ENCODE peak calls at places on chromosomes 16 and 17, in seven cellular contexts. I is A549; D is naive thymus-derived CD4-positive, alpha-beta T cell; V is endothelial cell of umbilical vein; H is OCI-LY7; M is CD8-positive, alpha-beta memory T cell; F is small intestine. T is an unnamed sample.

GRCh38 chr16:80991792-80992430 is 14.8 kb downstream of the CMC2 start:
- DNase-seq in I (no peak), D (no peak), V (no peak), H (no peak), M (no peak), F (no peak), T (no peak)

GRCh38 chr17:78618264-78619066 is 41.3 kb upstream of the DNAH17 start:
- DNase-seq in I (no peak), D (no peak), V (no peak), H (no peak), M (no peak), F (no peak), T (no peak)

GRCh38 chr16:4318171-4318910 is 2.5 kb downstream of the GLIS2 start:
- DNase-seq in I (no peak), D (no peak), V (no peak), H (no peak), M (no peak), F (no peak), T (no peak)

GRCh38 chr17:48244121-48244711 is 136.7 kb downstream of the SNX11 start:
- DNase-seq in I (peak; percentile 92), D (no peak), V (peak; percentile 88), H (peak; percentile 29), M (no peak), F (peak; percentile 82), T (no peak)

GRCh38 chr17:50064253-50064991 is 8.5 kb downstream of the ITGA3 start:
- DNase-seq in I (peak; percentile 94), D (no peak), V (peak; percentile 82), H (no peak), M (no peak), F (no peak), T (peak; percentile 94)

GRCh38 chr16:85461814-85462404 is 151.2 kb upstream of the GSE1 start:
- DNase-seq in I (no peak), D (no peak), V (no peak), H (no peak), M (no peak), F (no peak), T (no peak)

GRCh38 chr17:10177131-10177920 is 21.1 kb downstream of the GAS7 start:
- DNase-seq in I (no peak), D (no peak), V (no peak), H (no peak), M (no peak), F (no peak), T (no peak)

GRCh38 chr16:23401142-23401541 is 51.8 kb downstream of the COG7 start:
- DNase-seq in I (no peak), D (no peak), V (no peak), H (no peak), M (no peak), F (no peak), T (no peak)

DNA sequence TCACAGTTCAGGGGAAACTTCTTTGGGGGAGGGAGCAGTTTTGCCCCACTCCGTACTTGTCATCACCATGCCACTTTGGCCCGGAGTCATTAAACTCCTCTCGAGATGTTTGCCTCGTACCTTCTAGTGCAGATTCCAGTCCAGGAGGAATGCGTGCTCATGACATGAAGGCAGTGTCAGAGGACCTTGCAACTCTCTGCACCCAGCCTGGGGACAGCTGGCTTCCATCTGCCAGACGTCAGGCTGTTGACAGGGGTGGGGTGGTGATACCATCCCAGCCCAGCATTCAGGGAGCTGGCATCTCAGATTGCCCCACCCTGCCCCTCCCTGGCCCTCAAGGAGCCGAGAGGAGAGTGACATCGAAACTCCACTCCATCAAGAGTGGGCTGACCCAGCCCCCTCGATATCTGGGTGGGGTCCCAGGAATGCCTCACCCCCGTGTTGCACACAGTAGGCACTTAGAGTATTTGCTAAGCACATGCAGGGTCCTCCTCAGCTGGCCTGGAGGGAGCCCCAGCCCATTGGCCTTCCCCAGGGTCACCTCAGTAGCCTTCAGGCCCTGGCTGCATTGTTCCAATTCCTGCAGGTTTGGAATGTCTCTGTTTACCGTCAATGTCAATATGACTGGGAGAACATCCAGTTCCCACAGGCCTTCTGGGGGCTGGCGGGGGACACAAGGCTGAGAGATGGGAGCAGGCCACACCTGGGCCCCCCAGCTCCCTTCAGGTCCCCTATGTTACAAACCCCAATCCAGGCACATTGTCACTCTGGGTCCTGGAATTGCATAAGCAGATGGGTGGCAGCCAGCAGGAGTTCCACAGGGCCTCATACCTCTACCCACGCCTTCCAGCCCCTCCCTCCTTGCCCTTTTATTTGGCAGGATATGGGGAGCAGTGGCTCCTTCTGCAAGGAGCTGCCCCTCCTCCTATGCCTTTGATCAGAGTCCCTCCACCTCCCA is 21.3 kb upstream of the EMP2 start:
- DNase-seq in I (peak; percentile 68), D (no peak), V (no peak), H (no peak), M (no peak), F (peak; percentile 75), T (no peak)
- H3K27ac ChIP-seq in I (peak overlapping the region; percentile 64), D (no peak overlapping the region), V (no peak overlapping the region), H (no peak overlapping the region), M (no peak overlapping the region), F (no peak overlapping the region), T (peak overlapping the region; percentile 17)

DNA sequence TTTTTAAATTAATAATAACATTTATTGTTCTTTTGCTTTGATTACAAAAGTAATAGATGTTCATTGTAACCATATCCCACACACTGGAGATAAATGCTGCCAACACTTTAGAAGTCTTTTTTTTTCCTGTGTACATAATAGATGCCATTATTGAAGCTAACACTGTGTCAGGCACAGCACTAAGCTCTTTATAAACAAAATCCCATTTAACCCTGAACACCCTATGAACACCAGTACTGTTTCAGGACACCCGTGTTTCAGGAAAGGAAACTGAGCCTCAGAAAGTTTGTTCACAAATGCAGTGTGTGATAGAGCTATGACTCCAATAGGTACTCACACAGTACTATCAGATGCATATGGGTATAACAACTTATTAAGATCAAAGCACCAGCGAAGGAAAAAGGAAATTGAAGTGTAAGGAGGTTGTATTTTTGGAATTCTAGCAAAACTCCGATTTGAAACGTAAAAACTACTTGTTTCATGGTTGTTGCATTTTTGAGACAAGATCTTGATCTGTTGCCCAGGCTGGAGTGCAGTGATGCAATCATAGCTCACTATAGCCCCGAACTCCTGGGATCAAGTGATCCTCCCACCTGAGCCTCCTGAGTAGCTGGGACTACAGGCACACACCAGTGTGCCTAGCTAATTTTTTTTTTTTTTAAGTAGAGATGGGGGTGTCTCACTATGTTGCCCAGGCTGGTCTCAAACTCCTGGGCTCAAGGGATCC is 2.0 kb upstream of the KIFC3 start:
- DNase-seq in I (no peak), D (no peak), V (no peak), H (no peak), M (no peak), F (no peak), T (no peak)
- H3K27ac ChIP-seq in I (peak overlapping the region; percentile 91), D (no peak overlapping the region), V (no peak overlapping the region), H (no peak overlapping the region), M (no peak overlapping the region), F (no peak overlapping the region), T (no peak overlapping the region)

DNA sequence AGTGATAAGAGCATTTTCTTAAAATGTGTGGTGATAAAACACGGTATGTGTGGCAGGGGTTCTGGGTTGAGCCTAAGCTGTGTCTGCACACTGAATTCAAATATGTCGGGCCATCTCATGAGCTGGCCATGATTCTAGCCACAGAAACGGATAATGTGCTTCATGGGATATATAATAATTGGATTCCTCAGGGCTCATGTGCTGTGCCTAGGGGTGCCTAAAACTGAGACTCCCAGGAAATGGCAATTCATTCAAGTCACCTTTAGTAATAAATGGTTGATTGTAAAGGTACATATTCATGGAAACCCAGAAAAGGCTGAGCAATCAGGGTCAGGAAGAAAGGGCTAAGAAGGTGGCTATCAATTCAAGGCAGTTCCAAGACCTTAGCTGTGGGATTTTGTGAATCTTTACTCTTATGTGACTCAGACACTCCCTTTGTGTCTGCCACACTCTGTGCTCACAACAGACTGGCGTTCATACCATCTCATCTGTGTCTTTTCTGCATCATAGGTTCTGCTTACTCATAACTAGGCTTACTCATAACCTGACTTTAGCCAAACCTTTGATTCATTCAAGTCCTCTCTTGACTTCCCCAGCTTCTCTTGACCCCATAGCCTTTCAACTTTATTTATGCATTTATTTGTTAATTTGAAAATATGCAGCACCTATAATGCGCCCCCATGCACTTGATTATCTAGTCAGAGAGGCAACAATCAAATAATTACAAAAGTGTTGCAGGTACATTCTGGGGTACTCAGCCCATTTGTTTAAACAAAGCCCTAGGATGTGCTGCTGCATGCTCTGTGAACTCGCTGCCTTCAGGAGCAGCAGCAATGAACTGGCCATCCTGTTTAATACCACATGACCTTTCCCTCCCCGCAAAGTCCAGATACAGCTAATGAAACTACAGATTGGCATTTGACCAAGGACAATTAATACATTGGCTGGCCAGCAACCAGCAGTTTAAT is 28.4 kb upstream of the MED13 start:
- DNase-seq in I (peak; percentile 88), D (no peak), V (peak; percentile 60), H (no peak), M (no peak), F (peak; percentile 85), T (peak; percentile 94)
- H3K27ac ChIP-seq in I (peak overlapping the region; percentile 67), D (no peak overlapping the region), V (no peak overlapping the region), H (no peak overlapping the region), M (no peak overlapping the region), F (peak overlapping the region; percentile 53), T (peak overlapping the region; percentile 72)

GRCh38 chr17:57994436-57994835 is 6.4 kb upstream of the VEZF1 start:
- DNase-seq in I (no peak), D (no peak), V (no peak), H (no peak), M (no peak), F (no peak), T (no peak)

GRCh38 chr17:57998234-57998746 is 8.8 kb downstream of the SRSF1 start:
- DNase-seq in I (no peak), D (no peak), V (no peak), H (no peak), M (no peak), F (no peak), T (no peak)

GRCh38 chr17:57997085-57997809 is 9.2 kb upstream of the VEZF1 start:
- DNase-seq in I (no peak), D (no peak), V (no peak), H (no peak), M (no peak), F (no peak), T (no peak)

GRCh38 chr17:57993471-57994365 is 5.7 kb upstream of the VEZF1 start:
- DNase-seq in I (no peak), D (no peak), V (peak; percentile 82), H (peak; percentile 65), M (no peak), F (peak; percentile 41), T (no peak)

GRCh38 chr17:57995076-57995956 is 7.3 kb upstream of the VEZF1 start:
- DNase-seq in I (peak; percentile 87), D (peak; percentile 51), V (peak; percentile 82), H (peak; percentile 77), M (peak; percentile 12), F (peak; percentile 84), T (no peak)
- H3K27ac ChIP-seq in I (peak overlapping the region; percentile 50), D (peak overlapping the region; percentile 56), V (no peak overlapping the region), H (no peak overlapping the region), M (no peak overlapping the region), F (peak overlapping the region; percentile 36), T (no peak overlapping the region)

DNA sequence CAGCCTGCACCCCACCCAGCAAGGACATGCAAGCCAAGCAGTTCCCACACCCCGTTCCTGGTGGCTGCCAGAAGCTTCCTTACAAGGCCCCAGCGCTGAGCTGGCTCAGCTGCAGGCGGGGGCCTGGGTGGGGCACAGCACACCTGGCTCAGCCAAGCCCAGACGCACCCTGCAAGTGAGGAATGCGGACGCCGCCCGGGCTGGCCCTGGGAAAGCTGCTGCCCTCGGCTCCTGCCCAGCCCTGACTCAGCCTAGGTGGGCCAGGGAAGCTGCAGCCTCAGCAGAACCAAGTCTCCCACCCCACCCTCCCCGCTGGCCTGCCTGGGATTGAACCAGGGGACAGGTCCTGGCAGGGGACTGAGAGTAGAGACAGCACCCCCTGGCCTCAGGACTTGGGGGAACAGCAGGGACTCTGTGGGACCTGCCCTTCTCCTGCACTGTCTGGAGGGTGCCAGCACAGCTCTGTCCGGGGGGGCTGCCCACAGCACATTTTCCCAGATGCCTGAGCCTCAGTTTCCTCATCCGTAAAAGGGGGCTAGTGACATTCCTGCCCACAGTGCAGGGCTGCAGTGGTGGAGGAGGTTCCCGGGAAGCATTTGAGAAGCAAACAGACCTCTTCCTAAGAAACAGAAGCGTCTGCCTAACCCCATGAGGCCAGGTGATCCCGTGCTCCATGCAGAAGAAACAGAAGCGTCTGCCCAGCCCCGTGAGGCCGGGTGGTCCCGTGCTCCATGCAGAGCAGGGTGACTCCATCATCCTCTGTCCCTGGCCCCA is 29.9 kb upstream of the KRT17 start:
- DNase-seq in I (peak; percentile 79), D (no peak), V (no peak), H (no peak), M (no peak), F (peak; percentile 99), T (peak; percentile 99)
- H3K27ac ChIP-seq in I (peak overlapping the region; percentile 43), D (no peak overlapping the region), V (no peak overlapping the region), H (no peak overlapping the region), M (no peak overlapping the region), F (peak overlapping the region; percentile 90), T (peak overlapping the region; percentile 100)

T was measured in foreskin keratinocyte.